ENCODE peak calls at places on chromosomes 1 and 21, in five cellular contexts. E, Z, T, Y and H are unnamed samples.
A peak's percentile ranks its signal among the peaks of the same experiment; 100 is the strongest.

GRCh38 chr1:244730153-244730933 is 77.4 kb downstream of the DESI2 start:
- DNase-seq in E (peak; percentile 37), Z (no peak), T (no peak), Y (peak; percentile 68), H (no peak)

GRCh38 chr1:88061106-88061829 is 622.8 kb upstream of the PKN2 start:
- DNase-seq in E (no peak), Z (peak; percentile 36), T (no peak), Y (peak; percentile 69), H (peak; percentile 71)

GRCh38 chr1:1847061-1847460 is 43.8 kb downstream of the GNB1 start:
- DNase-seq in E (no peak), Z (no peak), T (no peak), Y (no peak), H (no peak)

GRCh38 chr21:42830456-42831455 is 48.6 kb downstream of the WDR4 start:
- DNase-seq in E (no peak), Z (no peak), T (no peak), Y (no peak), H (no peak)

GRCh38 chr1:111219466-111220286 is 7.8 kb upstream of the CHI3L2 start:
- DNase-seq in E (peak; percentile 15), Z (no peak), T (no peak), Y (no peak), H (no peak)

GRCh38 chr21:39022901-39023693 is 160.2 kb downstream of the PSMG1 start:
- DNase-seq in E (no peak), Z (no peak), T (peak; percentile 99), Y (peak; percentile 65), H (no peak)

GRCh38 chr1:921011-921837 is 2.5 kb upstream of the SAMD11 start:
- DNase-seq in E (peak; percentile 47), Z (peak; percentile 63), T (no peak), Y (peak; percentile 83), H (peak; percentile 87)

GRCh38 chr1:114467491-114467890 is 43.5 kb downstream of the TRIM33 start:
- DNase-seq in E (no peak), Z (no peak), T (no peak), Y (no peak), H (no peak)

GRCh38 chr1:152002960-152003359 is 9.3 kb upstream of the S100A10 start:
- DNase-seq in E (peak; percentile 6), Z (no peak), T (no peak), Y (no peak), H (no peak)